ENCODE peak calls at places on chromosomes 13 and 19, in nine cellular contexts. I is NCI-H524 treated with DMSO at 0.1 percent for 48 hours; C is cardiac muscle cell; F is fibroblast of the aortic adventitia; Q is CD4-positive, alpha-beta T cell; Y is KBM-7; J is left cardiac atrium; L is GM03348; V is mammary epithelial cell. T is an unnamed sample.

GRCh38 chr19:31427857-31428256 is 78.6 kb upstream of the TSHZ3 start:
- DNase-seq in J (no peak), L (peak), I (no peak), F (peak), Q (no peak), C (no peak), Y (no peak), V (no peak), T (no peak)

GRCh38 chr19:20066861-20067260 is 10.9 kb upstream of the ZNF90 start:
- DNase-seq in Y (no peak), J (no peak), Q (no peak), L (no peak), V (no peak), F (no peak), C (no peak), I (no peak), T (no peak)

GRCh38 chr19:1566392-1567115 is 1.6 kb downstream of the MEX3D start:
- DNase-seq in F (peak), V (peak), L (peak), J (peak), Y (no peak), Q (no peak), I (no peak), C (peak), T (peak)

GRCh38 chr19:36140289-36141038 is 598 bp downstream of the CAPNS1 start:
- DNase-seq in L (peak), F (peak), Y (peak), I (peak), V (peak), C (peak), Q (no peak), J (peak), T (no peak)

GRCh38 chr19:56507446-56508281 is at the start of gene ZNF471:
- DNase-seq in V (peak), Y (peak), J (peak), I (peak), F (peak), L (peak), Q (peak), C (peak), T (peak)

GRCh38 chr19:13172335-13173128 is 22.3 kb downstream of the IER2 start:
- DNase-seq in Y (peak), J (peak), V (peak), Q (peak), F (peak), C (peak), I (no peak), L (peak), T (no peak)

GRCh38 chr19:29450306-29450705 is 75.5 kb upstream of the VSTM2B start:
- DNase-seq in Q (no peak), L (no peak), F (no peak), J (no peak), Y (no peak), I (no peak), V (no peak), C (no peak), T (no peak)

GRCh38 chr13:95601216-95601615 is 43.3 kb downstream of the DZIP1 start:
- DNase-seq in F (no peak), Y (no peak), C (no peak), Q (no peak), V (no peak), L (no peak), I (no peak), J (no peak), T (no peak)

GRCh38 chr19:4717966-4718701 is 5.5 kb downstream of the DPP9 start:
- DNase-seq in L (no peak), Q (no peak), C (no peak), V (no peak), I (no peak), F (no peak), J (no peak), Y (no peak), T (no peak)

GRCh38 chr13:100552755-100553154 is 35.8 kb downstream of the GGACT start:
- DNase-seq in Y (no peak), I (no peak), V (no peak), J (no peak), Q (no peak), C (no peak), L (no peak), F (no peak), T (no peak)

GRCh38 chr13:85985791-85986190 is 186.6 kb upstream of the SLITRK6 start:
- DNase-seq in J (no peak), C (no peak), V (no peak), Y (no peak), Q (no peak), L (no peak), I (no peak), F (peak), T (no peak)

GRCh38 chr13:63605962-63606361 is 2190.3 kb upstream of the PCDH20 start:
- DNase-seq in F (no peak), I (no peak), Y (no peak), L (no peak), J (no peak), C (no peak), Q (no peak), V (no peak), T (no peak)

GRCh38 chr19:10388957-10389356 is 8.6 kb upstream of the TYK2 start:
- DNase-seq in F (peak), Q (peak), I (peak), Y (peak), J (peak), V (peak), C (peak), L (peak), T (peak)

GRCh38 chr13:71879945-71880344 is 12.9 kb upstream of the DACH1 start:
- DNase-seq in L (no peak), I (no peak), V (no peak), C (no peak), Y (no peak), Q (no peak), J (no peak), F (no peak), T (no peak)

GRCh38 chr13:41054212-41054877 is 7.0 kb upstream of the WBP4 start:
- DNase-seq in V (peak), C (peak), L (peak), Y (peak), I (no peak), Q (no peak), J (no peak), F (peak), T (peak)

GRCh38 chr13:37481005-37481857 is 117.3 kb downstream of the POSTN start:
- DNase-seq in I (no peak), Y (no peak), C (no peak), F (peak), V (peak), Q (no peak), J (no peak), L (no peak), T (no peak)

GRCh38 chr13:110133425-110134235 is 173.3 kb downstream of the COL4A1 start:
- DNase-seq in Y (no peak), F (no peak), J (no peak), L (no peak), I (no peak), Q (no peak), C (no peak), V (no peak), T (no peak)

GRCh38 chr19:38663957-38664502 is 16.6 kb downstream of the ACTN4 start:
- DNase-seq in F (no peak), V (no peak), C (no peak), I (no peak), Y (no peak), J (peak), L (no peak), Q (no peak), T (no peak)

GRCh38 chr19:7870571-7871279 is 3.5 kb downstream of the PRR36 start:
- DNase-seq in Q (no peak), J (peak), L (no peak), Y (peak), C (peak), I (no peak), F (peak), V (peak), T (no peak)

GRCh38 chr19:47582320-47582909 is 9.5 kb upstream of the ZNF541 start:
- DNase-seq in F (peak), C (no peak), J (no peak), I (no peak), L (peak), Q (no peak), Y (no peak), V (no peak), T (no peak)

GRCh38 chr19:14168259-14168972 is 32.0 kb upstream of the ASF1B start:
- DNase-seq in Y (no peak), L (no peak), C (no peak), Q (no peak), I (no peak), V (no peak), F (no peak), J (no peak), T (no peak)

GRCh38 chr13:36914648-36915047 is 5.4 kb downstream of the SMAD9 start:
- DNase-seq in L (no peak), I (no peak), Q (no peak), J (no peak), F (no peak), C (peak), Y (no peak), V (no peak), T (no peak)

GRCh38 chr13:93233997-93234416 is 7.4 kb downstream of the GPC6 start:
- DNase-seq in Q (no peak), Y (peak), J (no peak), C (no peak), F (no peak), V (no peak), L (no peak), I (no peak), T (no peak)

GRCh38 chr19:27859689-27860088 is 1353.3 kb downstream of the UQCRFS1 start:
- DNase-seq in C (no peak), L (no peak), Y (no peak), J (no peak), I (no peak), V (peak), F (no peak), Q (no peak), T (no peak)

GRCh38 chr13:79745141-79745540 is 264.2 kb downstream of the NDFIP2 start:
- DNase-seq in V (no peak), C (peak), Y (no peak), L (no peak), Q (no peak), J (no peak), F (no peak), I (no peak), T (no peak)

GRCh38 chr13:74669149-74669548 is 534.9 kb upstream of the KLF12 start:
- DNase-seq in I (no peak), J (no peak), Y (no peak), F (no peak), Q (no peak), L (no peak), V (no peak), C (no peak), T (no peak)

GRCh38 chr13:63435668-63436275 is 2020.1 kb upstream of the PCDH20 start:
- DNase-seq in I (no peak), F (peak), J (no peak), Y (no peak), L (peak), Q (no peak), C (no peak), V (peak), T (peak)

GRCh38 chr19:6103217-6103644 is 7.1 kb downstream of the RFX2 start:
- DNase-seq in Q (no peak), V (peak), Y (no peak), L (peak), C (no peak), I (no peak), J (peak), F (peak), T (no peak)

GRCh38 chr13:63696055-63696454 is 2280.4 kb upstream of the PCDH20 start:
- DNase-seq in I (no peak), V (no peak), F (peak), J (no peak), C (no peak), Q (no peak), Y (no peak), L (peak), T (no peak)

GRCh38 chr13:94079876-94080275 is 399.6 kb downstream of the DCT start:
- DNase-seq in Q (no peak), L (peak), I (no peak), F (peak), V (no peak), Y (no peak), J (no peak), C (no peak), T (no peak)

GRCh38 chr19:48190288-48191284 is 20.1 kb downstream of the ZSWIM9 start:
- DNase-seq in I (peak), V (peak), L (peak), J (no peak), Y (no peak), F (no peak), C (peak), Q (peak), T (no peak)

GRCh38 chr13:32025730-32026129 is 5.8 kb upstream of the FRY start:
- DNase-seq in I (no peak), V (no peak), L (no peak), Q (no peak), C (no peak), J (no peak), F (no peak), Y (no peak), T (no peak)

GRCh38 chr19:2168619-2169424 is 5.1 kb downstream of the DOT1L start:
- DNase-seq in Y (peak), J (peak), Q (no peak), V (peak), F (peak), L (peak), C (peak), I (no peak), T (peak)

GRCh38 chr13:28574617-28575142 is 79.8 kb upstream of the FLT1 start:
- DNase-seq in V (peak), Q (no peak), J (peak), Y (peak), C (no peak), I (no peak), L (peak), F (peak), T (peak)

GRCh38 chr19:14333101-14333871 is 48.0 kb upstream of the ADGRE5 start:
- DNase-seq in V (no peak), I (no peak), F (peak), L (peak), C (peak), J (peak), Q (no peak), Y (no peak), T (no peak)

GRCh38 chr19:32220951-32221350 is 124.5 kb upstream of the ZNF507 start:
- DNase-seq in I (no peak), J (no peak), L (no peak), C (no peak), V (no peak), Q (no peak), F (no peak), Y (no peak), T (no peak)

T was measured in HFF-Myc.